ENCODE peak calls at places on chromosomes 7 and 10, in eight cellular contexts. One of them, this sample, is unnamed.
A peak's percentile ranks its signal among the peaks of the same experiment; 100 is the strongest.

GRCh38 chr10:25547391-25547790 is 372.6 kb downstream of the GPR158 start:
- DNase-seq in Caco-2: no peak
- DNase-seq in tibial nerve: no peak
- DNase-seq in cardiac muscle cell: peak; percentile 75
- DNase-seq in colonic mucosa: no peak
- DNase-seq in psoas muscle: no peak
- DNase-seq in left ventricle myocardium inferior: no peak
- DNase-seq in A549: no peak
- DNase-seq in this sample: no peak

GRCh38 chr7:4861673-4862072 is at the start of gene PAPOLB:
- DNase-seq in Caco-2: no peak
- DNase-seq in tibial nerve: no peak
- DNase-seq in cardiac muscle cell: peak; percentile 30
- DNase-seq in colonic mucosa: no peak
- DNase-seq in psoas muscle: no peak
- DNase-seq in left ventricle myocardium inferior: no peak
- DNase-seq in A549: no peak
- DNase-seq in this sample: no peak

GRCh38 chr10:125684583-125684982 is 1.6 kb upstream of the TEX36 start:
- DNase-seq in Caco-2: no peak
- DNase-seq in tibial nerve: no peak
- DNase-seq in cardiac muscle cell: no peak
- DNase-seq in colonic mucosa: no peak
- DNase-seq in psoas muscle: no peak
- DNase-seq in left ventricle myocardium inferior: no peak
- DNase-seq in A549: no peak
- DNase-seq in this sample: no peak

GRCh38 chr7:104442461-104442860 is 114.1 kb downstream of the LHFPL3 start:
- DNase-seq in Caco-2: no peak
- DNase-seq in tibial nerve: no peak
- DNase-seq in cardiac muscle cell: no peak
- DNase-seq in colonic mucosa: no peak
- DNase-seq in psoas muscle: no peak
- DNase-seq in left ventricle myocardium inferior: no peak
- DNase-seq in A549: no peak
- DNase-seq in this sample: no peak

GRCh38 chr7:107171496-107171895 is 2.7 kb downstream of the HBP1 start:
- DNase-seq in Caco-2: no peak
- DNase-seq in tibial nerve: no peak
- DNase-seq in cardiac muscle cell: no peak
- DNase-seq in colonic mucosa: no peak
- DNase-seq in psoas muscle: no peak
- DNase-seq in left ventricle myocardium inferior: no peak
- DNase-seq in A549: no peak
- DNase-seq in this sample: no peak

GRCh38 chr7:114653391-114654088 is 238.9 kb downstream of the FOXP2 start:
- DNase-seq in Caco-2: no peak
- DNase-seq in tibial nerve: no peak
- DNase-seq in cardiac muscle cell: peak; percentile 15
- DNase-seq in colonic mucosa: no peak
- DNase-seq in psoas muscle: no peak
- DNase-seq in left ventricle myocardium inferior: no peak
- DNase-seq in A549: no peak
- DNase-seq in this sample: no peak

GRCh38 chr7:69775231-69775771 is 177.0 kb downstream of the AUTS2 start:
- DNase-seq in Caco-2: no peak
- DNase-seq in tibial nerve: peak; percentile 39
- DNase-seq in cardiac muscle cell: peak; percentile 35
- DNase-seq in colonic mucosa: peak; percentile 19
- DNase-seq in psoas muscle: no peak
- DNase-seq in left ventricle myocardium inferior: peak; percentile 52
- DNase-seq in A549: peak; percentile 25
- DNase-seq in this sample: no peak

GRCh38 chr7:140003913-140004382 is 58.8 kb downstream of the PARP12 start:
- DNase-seq in Caco-2: peak; percentile 38
- DNase-seq in tibial nerve: no peak
- DNase-seq in cardiac muscle cell: peak; percentile 81
- DNase-seq in colonic mucosa: peak; percentile 46
- DNase-seq in psoas muscle: no peak
- DNase-seq in left ventricle myocardium inferior: no peak
- DNase-seq in A549: peak; percentile 80
- DNase-seq in this sample: peak; percentile 71

GRCh38 chr7:33422825-33423645 is 293.7 kb downstream of the BBS9 start:
- DNase-seq in Caco-2: no peak
- DNase-seq in tibial nerve: no peak
- DNase-seq in cardiac muscle cell: no peak
- DNase-seq in colonic mucosa: no peak
- DNase-seq in psoas muscle: no peak
- DNase-seq in left ventricle myocardium inferior: no peak
- DNase-seq in A549: no peak
- DNase-seq in this sample: no peak

GRCh38 chr10:60032723-60033122 is 126.4 kb upstream of the CCDC6 start:
- DNase-seq in Caco-2: peak; percentile 68
- DNase-seq in tibial nerve: no peak
- DNase-seq in cardiac muscle cell: peak; percentile 73
- DNase-seq in colonic mucosa: peak; percentile 78
- DNase-seq in psoas muscle: peak; percentile 58
- DNase-seq in left ventricle myocardium inferior: no peak
- DNase-seq in A549: peak; percentile 35
- DNase-seq in this sample: no peak

GRCh38 chr7:28778781-28779180 is 179.3 kb downstream of the TRIL start:
- DNase-seq in Caco-2: no peak
- DNase-seq in tibial nerve: no peak
- DNase-seq in cardiac muscle cell: peak; percentile 77
- DNase-seq in colonic mucosa: no peak
- DNase-seq in psoas muscle: no peak
- DNase-seq in left ventricle myocardium inferior: no peak
- DNase-seq in A549: no peak
- DNase-seq in this sample: no peak

GRCh38 chr7:35676211-35676610 is 18.7 kb downstream of the HERPUD2 start:
- DNase-seq in Caco-2: no peak
- DNase-seq in tibial nerve: no peak
- DNase-seq in cardiac muscle cell: no peak
- DNase-seq in colonic mucosa: no peak
- DNase-seq in psoas muscle: no peak
- DNase-seq in left ventricle myocardium inferior: no peak
- DNase-seq in A549: no peak
- DNase-seq in this sample: no peak

GRCh38 chr7:108181073-108181985 is 51.2 kb upstream of the LAMB4 start:
- DNase-seq in Caco-2: no peak
- DNase-seq in tibial nerve: no peak
- DNase-seq in cardiac muscle cell: peak; percentile 76
- DNase-seq in colonic mucosa: no peak
- DNase-seq in psoas muscle: no peak
- DNase-seq in left ventricle myocardium inferior: no peak
- DNase-seq in A549: peak; percentile 39
- DNase-seq in this sample: peak; percentile 17

GRCh38 chr7:30359957-30360356 is 75.6 kb downstream of the ZNRF2 start:
- DNase-seq in Caco-2: no peak
- DNase-seq in tibial nerve: no peak
- DNase-seq in cardiac muscle cell: no peak
- DNase-seq in colonic mucosa: no peak
- DNase-seq in psoas muscle: no peak
- DNase-seq in left ventricle myocardium inferior: no peak
- DNase-seq in A549: no peak
- DNase-seq in this sample: no peak

GRCh38 chr10:42769653-42770052 is 12.9 kb upstream of the BMS1 start:
- DNase-seq in Caco-2: no peak
- DNase-seq in tibial nerve: no peak
- DNase-seq in cardiac muscle cell: no peak
- DNase-seq in colonic mucosa: peak; percentile 65
- DNase-seq in psoas muscle: no peak
- DNase-seq in left ventricle myocardium inferior: no peak
- DNase-seq in A549: peak; percentile 31
- DNase-seq in this sample: peak; percentile 77

GRCh38 chr10:64007157-64007556 is 486.0 kb downstream of the REEP3 start:
- DNase-seq in Caco-2: no peak
- DNase-seq in tibial nerve: no peak
- DNase-seq in cardiac muscle cell: no peak
- DNase-seq in colonic mucosa: no peak
- DNase-seq in psoas muscle: no peak
- DNase-seq in left ventricle myocardium inferior: no peak
- DNase-seq in A549: no peak
- DNase-seq in this sample: no peak

GRCh38 chr7:117127585-117128168 is 174.4 kb downstream of the ST7 start:
- DNase-seq in Caco-2: no peak
- DNase-seq in tibial nerve: peak; percentile 26
- DNase-seq in cardiac muscle cell: peak; percentile 75
- DNase-seq in colonic mucosa: peak; percentile 60
- DNase-seq in psoas muscle: no peak
- DNase-seq in left ventricle myocardium inferior: peak; percentile 21
- DNase-seq in A549: no peak
- DNase-seq in this sample: peak; percentile 77

GRCh38 chr7:91784469-91784868 is 96.0 kb downstream of the MTERF1 start:
- DNase-seq in Caco-2: no peak
- DNase-seq in tibial nerve: no peak
- DNase-seq in cardiac muscle cell: peak; percentile 81
- DNase-seq in colonic mucosa: no peak
- DNase-seq in psoas muscle: no peak
- DNase-seq in left ventricle myocardium inferior: no peak
- DNase-seq in A549: peak; percentile 26
- DNase-seq in this sample: no peak

GRCh38 chr7:3446786-3447185 is 145.7 kb downstream of the SDK1 start:
- DNase-seq in Caco-2: no peak
- DNase-seq in tibial nerve: no peak
- DNase-seq in cardiac muscle cell: no peak
- DNase-seq in colonic mucosa: no peak
- DNase-seq in psoas muscle: no peak
- DNase-seq in left ventricle myocardium inferior: no peak
- DNase-seq in A549: no peak
- DNase-seq in this sample: no peak

GRCh38 chr10:6279540-6280267 is 77.0 kb downstream of the PFKFB3 start:
- DNase-seq in Caco-2: peak; percentile 93
- DNase-seq in tibial nerve: no peak
- DNase-seq in cardiac muscle cell: peak; percentile 45
- DNase-seq in colonic mucosa: no peak
- DNase-seq in psoas muscle: no peak
- DNase-seq in left ventricle myocardium inferior: no peak
- DNase-seq in A549: peak; percentile 84
- DNase-seq in this sample: no peak
- TF ChIP-seq CTCF in Caco-2: no peak
- TF ChIP-seq CTCF in tibial nerve: no peak
- TF ChIP-seq CTCF in cardiac muscle cell: no peak
- TF ChIP-seq CTCF in colonic mucosa: no peak
- TF ChIP-seq CTCF in psoas muscle: no peak
- TF ChIP-seq CTCF in left ventricle myocardium inferior: no peak
- TF ChIP-seq CTCF in A549: no peak
- TF ChIP-seq CTCF in this sample: no peak

GRCh38 chr10:93475871-93476270 is 6.3 kb downstream of the MYOF start:
- DNase-seq in Caco-2: peak; percentile 63
- DNase-seq in tibial nerve: no peak
- DNase-seq in cardiac muscle cell: no peak
- DNase-seq in colonic mucosa: peak; percentile 75
- DNase-seq in psoas muscle: no peak
- DNase-seq in left ventricle myocardium inferior: no peak
- DNase-seq in A549: peak; percentile 78
- DNase-seq in this sample: no peak
- H3K4me1 ChIP-seq in Caco-2: peaks cover 76% of the 10 kb centered on the region
- H3K4me1 ChIP-seq in tibial nerve: peaks cover 26% of the 10 kb centered on the region
- H3K4me1 ChIP-seq in cardiac muscle cell: peaks cover 6% of the 10 kb centered on the region
- H3K4me1 ChIP-seq in colonic mucosa: peaks cover 19% of the 10 kb centered on the region
- H3K4me1 ChIP-seq in psoas muscle: peaks cover under 1% of the 10 kb centered on the region
- H3K4me1 ChIP-seq in left ventricle myocardium inferior: peaks cover 56% of the 10 kb centered on the region
- H3K4me1 ChIP-seq in A549: peaks cover 86% of the 10 kb centered on the region
- H3K4me1 ChIP-seq in this sample: peaks cover 37% of the 10 kb centered on the region

GRCh38 chr10:103316087-103316486 is 34.9 kb downstream of the PCGF6 start:
- DNase-seq in Caco-2: no peak
- DNase-seq in tibial nerve: no peak
- DNase-seq in cardiac muscle cell: no peak
- DNase-seq in colonic mucosa: no peak
- DNase-seq in psoas muscle: no peak
- DNase-seq in left ventricle myocardium inferior: no peak
- DNase-seq in A549: no peak
- DNase-seq in this sample: no peak
- TF ChIP-seq CTCF in Caco-2: no peak
- TF ChIP-seq CTCF in tibial nerve: no peak
- TF ChIP-seq CTCF in cardiac muscle cell: no peak
- TF ChIP-seq CTCF in colonic mucosa: no peak
- TF ChIP-seq CTCF in psoas muscle: no peak
- TF ChIP-seq CTCF in left ventricle myocardium inferior: no peak
- TF ChIP-seq CTCF in A549: no peak
- TF ChIP-seq CTCF in this sample: no peak

GRCh38 chr10:89888647-89889046 is 187.3 kb downstream of the KIF20B start:
- DNase-seq in Caco-2: no peak
- DNase-seq in tibial nerve: no peak
- DNase-seq in cardiac muscle cell: no peak
- DNase-seq in colonic mucosa: no peak
- DNase-seq in psoas muscle: no peak
- DNase-seq in left ventricle myocardium inferior: no peak
- DNase-seq in A549: no peak
- DNase-seq in this sample: peak; percentile 6

GRCh38 chr10:89887406-89887805 is 186.0 kb downstream of the KIF20B start:
- DNase-seq in Caco-2: no peak
- DNase-seq in tibial nerve: no peak
- DNase-seq in cardiac muscle cell: no peak
- DNase-seq in colonic mucosa: no peak
- DNase-seq in psoas muscle: no peak
- DNase-seq in left ventricle myocardium inferior: no peak
- DNase-seq in A549: no peak
- DNase-seq in this sample: no peak

GRCh38 chr10:89891006-89891405 is 189.6 kb downstream of the KIF20B start:
- DNase-seq in Caco-2: no peak
- DNase-seq in tibial nerve: no peak
- DNase-seq in cardiac muscle cell: peak; percentile 25
- DNase-seq in colonic mucosa: no peak
- DNase-seq in psoas muscle: no peak
- DNase-seq in left ventricle myocardium inferior: no peak
- DNase-seq in A549: no peak
- DNase-seq in this sample: no peak

GRCh38 chr10:89889610-89890009 is 188.2 kb downstream of the KIF20B start:
- DNase-seq in Caco-2: no peak
- DNase-seq in tibial nerve: no peak
- DNase-seq in cardiac muscle cell: no peak
- DNase-seq in colonic mucosa: no peak
- DNase-seq in psoas muscle: no peak
- DNase-seq in left ventricle myocardium inferior: no peak
- DNase-seq in A549: no peak
- DNase-seq in this sample: no peak

DNA sequence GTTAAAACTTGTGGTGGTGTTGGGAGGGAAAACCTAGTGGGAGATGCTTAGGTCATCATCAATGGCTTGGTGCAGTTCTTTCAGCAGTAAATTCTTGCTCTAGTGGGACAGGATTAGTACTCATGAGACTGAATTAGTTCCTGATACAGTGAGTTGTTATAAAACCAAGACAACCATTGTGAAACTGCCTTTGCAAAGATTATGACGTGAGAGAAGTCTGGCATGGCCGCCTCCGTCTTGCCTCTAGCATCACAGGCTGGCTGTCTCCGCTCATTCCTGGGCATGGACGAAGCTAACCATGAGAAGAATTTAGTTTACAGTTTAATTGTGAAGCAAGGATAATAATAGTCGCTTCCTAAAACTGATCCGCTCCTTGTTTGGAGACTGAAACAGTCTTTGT is 186.4 kb downstream of the KIF20B start:
- DNase-seq in Caco-2: no peak
- DNase-seq in tibial nerve: no peak
- DNase-seq in cardiac muscle cell: peak; percentile 15
- DNase-seq in colonic mucosa: no peak
- DNase-seq in psoas muscle: no peak
- DNase-seq in left ventricle myocardium inferior: no peak
- DNase-seq in A549: no peak
- DNase-seq in this sample: no peak
- H3K4me1 ChIP-seq in Caco-2: no peaks in the 10 kb centered on the region
- H3K4me1 ChIP-seq in tibial nerve: peaks cover 13% of the 10 kb centered on the region
- H3K4me1 ChIP-seq in cardiac muscle cell: no peaks in the 10 kb centered on the region
- H3K4me1 ChIP-seq in colonic mucosa: no peaks in the 10 kb centered on the region
- H3K4me1 ChIP-seq in psoas muscle: no peaks in the 10 kb centered on the region
- H3K4me1 ChIP-seq in left ventricle myocardium inferior: no peaks in the 10 kb centered on the region
- H3K4me1 ChIP-seq in A549: no peaks in the 10 kb centered on the region
- H3K4me1 ChIP-seq in this sample: no peaks in the 10 kb centered on the region

This sample was measured in mucosa of descending colon.